ENCODE peak calls at places on chromosomes 5 and 9, in seven cellular contexts. A, C, P, D, I, W and G are unnamed samples.

GRCh38 chr5:179164331-179165311 is 104.4 kb downstream of the ZNF354C start:
- DNase-seq in A (no peak), D (no peak), W (no peak), I (peak; percentile 35), C (no peak), P (no peak), G (no peak)

GRCh38 chr5:134437340-134438267 is 25.9 kb upstream of the CDKN2AIPNL start:
- DNase-seq in P (no peak), I (no peak), C (no peak), A (peak; percentile 79), W (no peak), D (no peak), G (no peak)

GRCh38 chr5:138149530-138149929 is 10.3 kb upstream of the NME5 start:
- DNase-seq in A (no peak), P (no peak), W (no peak), D (no peak), C (no peak), I (no peak), G (no peak)

GRCh38 chr5:143713331-143714032 is 98.5 kb upstream of the HMHB1 start:
- DNase-seq in P (no peak), C (no peak), A (no peak), I (no peak), D (no peak), W (no peak), G (no peak)

GRCh38 chr9:32863291-32863690 is 80.0 kb downstream of the TMEM215 start:
- DNase-seq in A (no peak), P (no peak), D (no peak), I (no peak), W (no peak), C (no peak), G (no peak)

GRCh38 chr5:42718591-42718990 is 38.0 kb upstream of the CCDC152 start:
- DNase-seq in C (peak; percentile 32), A (no peak), I (no peak), W (no peak), P (no peak), D (no peak), G (no peak)

GRCh38 chr5:154286557-154286956 is 96.0 kb downstream of the GALNT10 start:
- DNase-seq in W (peak; percentile 44), C (no peak), P (no peak), I (no peak), A (no peak), D (no peak), G (no peak)

GRCh38 chr9:76136986-76137385 is 246.5 kb downstream of the PCSK5 start:
- DNase-seq in W (peak; percentile 13), D (no peak), A (no peak), P (peak; percentile 24), I (no peak), C (no peak), G (no peak)

GRCh38 chr9:84917366-84918063 is 248.0 kb downstream of the NTRK2 start:
- DNase-seq in D (no peak), I (no peak), P (no peak), W (no peak), A (no peak), C (no peak), G (no peak)

GRCh38 chr9:18861599-18862546 is 171.1 kb downstream of the SAXO1 start:
- DNase-seq in I (peak; percentile 56), W (no peak), P (no peak), A (no peak), D (no peak), C (no peak), G (peak; percentile 2)

GRCh38 chr9:113882636-113883164 is 6.6 kb downstream of the ZNF618 start:
- DNase-seq in P (no peak), C (no peak), A (no peak), I (no peak), D (no peak), W (no peak), G (no peak)

GRCh38 chr5:143436871-143437270 is 33.4 kb upstream of the NR3C1 start:
- DNase-seq in W (no peak), C (no peak), A (no peak), I (no peak), D (no peak), P (no peak), G (no peak)

GRCh38 chr5:174573210-174574014 is 151.0 kb upstream of the MSX2 start:
- DNase-seq in I (no peak), A (no peak), W (no peak), C (no peak), P (no peak), D (no peak), G (no peak)

GRCh38 chr5:93120771-93121170 is 460.2 kb downstream of the NR2F1-AS1 start:
- DNase-seq in D (no peak), I (no peak), W (no peak), A (no peak), C (no peak), P (no peak), G (no peak)

GRCh38 chr9:123419721-123420559 is 63.9 kb downstream of the CRB2 start:
- DNase-seq in W (no peak), A (no peak), C (no peak), I (no peak), P (no peak), D (no peak), G (no peak)

GRCh38 chr5:62718368-62718767 is 139.7 kb downstream of the LRRC70 start:
- DNase-seq in W (no peak), I (no peak), D (no peak), A (peak; percentile 18), C (no peak), P (no peak), G (no peak)

GRCh38 chr5:135644816-135645215 is 66.0 kb upstream of the CXCL14 start:
- DNase-seq in D (no peak), A (no peak), P (no peak), C (no peak), W (no peak), I (no peak), G (no peak)

GRCh38 chr5:135645781-135646180 is 67.0 kb upstream of the CXCL14 start:
- DNase-seq in I (no peak), D (no peak), A (no peak), W (no peak), P (no peak), C (no peak), G (peak; percentile 59)

GRCh38 chr5:135642934-135643333 is 64.1 kb upstream of the CXCL14 start:
- DNase-seq in I (no peak), W (no peak), D (no peak), A (no peak), P (no peak), C (no peak), G (no peak)

GRCh38 chr5:135644196-135644766 is 65.5 kb upstream of the CXCL14 start:
- DNase-seq in W (no peak), D (peak; percentile 17), P (no peak), C (no peak), I (no peak), A (no peak), G (no peak)

DNA sequence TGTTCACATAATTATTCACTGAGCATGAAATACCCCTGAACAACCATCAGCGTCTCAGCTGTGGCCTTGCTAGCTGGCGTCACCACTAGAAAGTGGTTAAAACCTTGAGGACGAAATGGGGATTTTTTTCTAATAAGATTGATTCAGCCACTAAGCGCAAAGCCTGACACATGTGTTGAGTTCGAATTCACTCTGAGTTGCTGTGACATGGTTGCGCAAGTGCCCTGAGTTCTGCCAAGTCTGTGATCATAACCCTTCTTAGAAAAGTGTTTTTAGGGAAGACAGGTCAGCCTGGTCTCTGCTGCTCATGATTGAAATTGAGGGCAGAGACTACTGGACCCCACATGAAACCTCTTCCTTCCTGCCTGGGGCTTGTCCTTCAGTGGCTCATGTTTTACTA is 66.5 kb upstream of the CXCL14 start:
- DNase-seq in P (no peak), C (no peak), D (no peak), A (no peak), I (no peak), W (no peak), G (no peak)
- TF ChIP-seq JUND in P (no peak), C (no peak), D (no peak), A (no peak), I (no peak), W (no peak), G (no peak)

GRCh38 chr5:9058666-9059065 is 487.2 kb downstream of the SEMA5A start:
- DNase-seq in W (no peak), C (no peak), I (no peak), A (no peak), D (no peak), P (no peak), G (no peak)

GRCh38 chr5:9063615-9064245 is 482.1 kb downstream of the SEMA5A start:
- DNase-seq in A (no peak), D (no peak), C (no peak), I (no peak), P (no peak), W (no peak), G (no peak)

GRCh38 chr5:9066349-9066748 is 479.5 kb downstream of the SEMA5A start:
- DNase-seq in C (no peak), I (no peak), A (no peak), W (no peak), D (no peak), P (no peak), G (no peak)

GRCh38 chr5:9059920-9060691 is 485.8 kb downstream of the SEMA5A start:
- DNase-seq in C (no peak), I (no peak), A (no peak), P (no peak), D (no peak), W (no peak), G (no peak)

GRCh38 chr5:9062873-9063272 is 483.0 kb downstream of the SEMA5A start:
- DNase-seq in W (no peak), A (no peak), C (peak; percentile 31), D (no peak), I (no peak), P (no peak), G (no peak)
- TF ChIP-seq JUND in W (no peak), A (no peak), C (no peak), D (no peak), I (no peak), P (no peak), G (no peak)

DNA sequence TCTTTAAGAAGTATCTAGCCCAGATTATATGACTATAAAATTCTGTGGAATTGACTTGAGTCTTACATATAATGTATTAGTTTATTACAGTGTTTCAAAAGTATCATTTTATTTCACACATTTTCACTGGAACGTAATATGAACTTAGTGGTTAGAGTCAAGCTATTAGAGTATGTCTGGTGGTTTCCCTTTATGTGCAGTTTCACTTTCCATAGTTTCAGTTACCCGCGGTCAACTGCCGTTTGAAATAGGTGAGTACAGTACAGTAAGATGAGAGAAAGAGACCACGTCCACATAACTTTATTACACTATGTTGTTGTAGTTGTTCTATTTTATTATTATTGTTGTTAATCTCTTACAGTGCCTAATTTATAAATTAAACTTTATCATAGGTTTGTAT is 50.5 kb downstream of the COMMD10 start:
- DNase-seq in A (no peak), D (no peak), W (no peak), C (peak; percentile 38), I (no peak), P (no peak), G (no peak)
- TF ChIP-seq JUND in A (no peak), D (no peak), W (no peak), C (no peak), I (no peak), P (no peak), G (no peak)

DNA sequence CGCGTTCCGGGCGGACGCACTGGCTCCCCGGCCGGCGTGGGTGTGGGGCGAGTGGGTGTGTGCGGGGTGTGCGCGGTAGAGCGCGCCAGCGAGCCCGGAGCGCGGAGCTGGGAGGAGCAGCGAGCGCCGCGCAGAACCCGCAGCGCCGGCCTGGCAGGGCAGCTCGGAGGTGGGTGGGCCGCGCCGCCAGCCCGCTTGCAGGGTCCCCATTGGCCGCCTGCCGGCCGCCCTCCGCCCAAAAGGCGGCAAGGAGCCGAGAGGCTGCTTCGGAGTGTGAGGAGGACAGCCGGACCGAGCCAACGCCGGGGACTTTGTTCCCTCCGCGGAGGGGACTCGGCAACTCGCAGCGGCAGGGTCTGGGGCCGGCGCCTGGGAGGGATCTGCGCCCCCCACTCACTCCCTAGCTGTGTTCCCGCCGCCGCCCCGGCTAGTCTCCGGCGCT is at the start of gene DAPK1:
- DNase-seq in P (peak; percentile 23), I (peak; percentile 86), D (peak; percentile 95), C (no peak), W (peak; percentile 55), A (peak; percentile 69), G (no peak)
- TF ChIP-seq JUND in P (no peak), I (no peak), D (no peak), C (no peak), W (no peak), A (no peak), G (no peak)